ENCODE peak calls at places on chromosomes 16 and 17, in four cellular contexts. O is hepatocyte, E is natural killer cell, T is MM.1S. L is an unnamed sample.

GRCh38 chr16:82007189-82007588 is 4.1 kb downstream of the SDR42E1 start:
- DNase-seq in O (no peak), T (no peak), E (no peak), L (no peak)

GRCh38 chr16:61057635-61058034 is 978.6 kb downstream of the CDH8 start:
- DNase-seq in E (no peak), O (no peak), T (no peak), L (no peak)

GRCh38 chr16:67110136-67110847 is 551 bp downstream of the PHAF1 start:
- DNase-seq in T (no peak), O (peak), E (no peak), L (no peak)

GRCh38 chr17:48871551-48872351 is 20.8 kb upstream of the ATP5MC1 start:
- DNase-seq in E (no peak), T (no peak), O (peak), L (no peak)

GRCh38 chr17:1883536-1883935 is 53.7 kb downstream of the RPA1 start:
- DNase-seq in O (no peak), T (no peak), E (no peak), L (no peak)

GRCh38 chr16:58128721-58129096 is 472 bp downstream of the CFAP20 start:
- DNase-seq in T (peak), E (peak), O (peak), L (peak)

GRCh38 chr17:12815642-12816141 is 26.4 kb downstream of the ARHGAP44 start:
- DNase-seq in O (no peak), E (no peak), T (no peak), L (no peak)

GRCh38 chr17:42159796-42160551 is 5.2 kb upstream of the RAB5C start:
- DNase-seq in O (no peak), E (no peak), T (no peak), L (no peak)

GRCh38 chr16:81514568-81515258 is 70.1 kb downstream of the CMIP start:
- DNase-seq in O (no peak), E (no peak), T (no peak), L (no peak)

GRCh38 chr16:71568541-71568940 is 8.4 kb downstream of the TAT start:
- DNase-seq in E (no peak), T (no peak), O (no peak), L (no peak)

GRCh38 chr16:21727344-21727743 is 63.6 kb downstream of the OTOA start:
- DNase-seq in O (no peak), E (no peak), T (no peak), L (no peak)

GRCh38 chr17:76793775-76794174 is 55.9 kb downstream of the MFSD11 start:
- DNase-seq in O (no peak), T (peak), E (no peak), L (no peak)

GRCh38 chr17:62045517-62045916 is 19.6 kb downstream of the MED13 start:
- DNase-seq in O (no peak), T (peak), E (no peak), L (no peak)

GRCh38 chr17:44602390-44602789 is 45.1 kb downstream of the FZD2 start:
- DNase-seq in E (no peak), O (no peak), T (no peak), L (no peak)

GRCh38 chr16:86198201-86199118 is 299.5 kb downstream of the IRF8 start:
- DNase-seq in O (no peak), E (no peak), T (no peak), L (no peak)

GRCh38 chr17:82892869-82893565 is 53.2 kb upstream of the ZNF750 start:
- DNase-seq in T (no peak), O (no peak), E (peak), L (no peak)

GRCh38 chr17:35257080-35257701 is 14.3 kb downstream of the SLFN5 start:
- DNase-seq in T (no peak), O (no peak), E (no peak), L (no peak)

GRCh38 chr17:4492762-4493561 is 5.7 kb upstream of the SPNS2 start:
- DNase-seq in E (no peak), O (peak), T (peak), L (peak)

GRCh38 chr16:69340095-69340644 is 598 bp downstream of the NIP7 start:
- DNase-seq in O (no peak), T (peak), E (no peak), L (no peak)

GRCh38 chr16:57591086-57591869 is 37.2 kb upstream of the ADGRG1 start:
- DNase-seq in E (peak), O (peak), T (peak), L (peak)

GRCh38 chr17:17235212-17236174 is 1.5 kb downstream of the FLCN start:
- DNase-seq in E (no peak), O (peak), T (no peak), L (no peak)

GRCh38 chr17:61454095-61454931 is 2.1 kb downstream of the TBX4 start:
- DNase-seq in T (no peak), E (no peak), O (no peak), L (no peak)

GRCh38 chr17:2688351-2689342 is 22.9 kb downstream of the CLUH start:
- DNase-seq in E (no peak), O (peak), T (no peak), L (peak)

GRCh38 chr16:87407511-87408112 is 15.5 kb downstream of the MAP1LC3B start:
- DNase-seq in T (peak), O (no peak), E (no peak), L (no peak)

GRCh38 chr16:57054338-57054737 is 38.0 kb upstream of the CPNE2 start:
- DNase-seq in O (no peak), T (no peak), E (no peak), L (no peak)

GRCh38 chr16:46972429-46972970 is 974 bp downstream of the DNAJA2 start:
- DNase-seq in T (peak), E (no peak), O (peak), L (no peak)

GRCh38 chr17:30332057-30332542 is 1.8 kb downstream of the TMIGD1 start:
- DNase-seq in E (no peak), O (peak), T (peak), L (no peak)

GRCh38 chr17:58315750-58316149 is 12.8 kb downstream of the TSPOAP1 start:
- DNase-seq in O (no peak), E (no peak), T (no peak), L (no peak)

GRCh38 chr17:32558328-32558955 is 71.6 kb downstream of the CDK5R1 start:
- DNase-seq in T (no peak), O (no peak), E (no peak), L (no peak)

GRCh38 chr16:62225675-62226074 is 189.4 kb upstream of the CDH8 start:
- DNase-seq in E (no peak), T (peak), O (peak), L (peak)

GRCh38 chr16:49647673-49648072 is 208.2 kb downstream of the ZNF423 start:
- DNase-seq in O (no peak), E (no peak), T (no peak), L (no peak)
- TF ChIP-seq CTCF in O (no peak), E (no peak), T (no peak), L (no peak)

GRCh38 chr17:80840011-80840410 is 151.6 kb upstream of the CHMP6 start:
- DNase-seq in T (no peak), O (no peak), E (no peak), L (no peak)
- TF ChIP-seq CTCF in T (no peak), O (no peak), E (no peak), L (no peak)

GRCh38 chr16:88790312-88791150 is 5.5 kb upstream of the PIEZO1 start:
- DNase-seq in E (no peak), O (no peak), T (peak), L (no peak)
- TF ChIP-seq CTCF in E (no peak), O (no peak), T (no peak), L (no peak)

GRCh38 chr17:9837551-9838471 is 12.1 kb downstream of the GLP2R start:
- DNase-seq in O (peak), E (no peak), T (no peak), L (no peak)

GRCh38 chr17:9843152-9844010 is 17.7 kb downstream of the GLP2R start:
- DNase-seq in O (no peak), E (no peak), T (no peak), L (no peak)

GRCh38 chr17:9842057-9842758 is 16.5 kb downstream of the GLP2R start:
- DNase-seq in E (no peak), T (no peak), O (peak), L (no peak)

GRCh38 chr17:9844153-9844552 is 18.4 kb downstream of the GLP2R start:
- DNase-seq in O (no peak), E (no peak), T (no peak), L (no peak)

GRCh38 chr17:9839433-9839832 is 13.7 kb downstream of the GLP2R start:
- DNase-seq in T (no peak), O (no peak), E (no peak), L (no peak)
- TF ChIP-seq CTCF in T (no peak), O (no peak), E (no peak), L (peak)

GRCh38 chr16:68162413-68162812 is 73.5 kb downstream of the ESRP2 start:
- DNase-seq in O (no peak), E (no peak), T (no peak), L (no peak)
- TF ChIP-seq CTCF in O (no peak), E (no peak), T (no peak), L (no peak)

GRCh38 chr16:1494711-1495110 is 1.6 kb downstream of the TELO2 start:
- DNase-seq in O (no peak), E (no peak), T (no peak), L (no peak)

GRCh38 chr16:1493746-1494094 is 560 bp downstream of the TELO2 start:
- DNase-seq in O (peak), T (peak), E (no peak), L (no peak)

GRCh38 chr16:1492082-1492922 is 858 bp upstream of the TELO2 start:
- DNase-seq in O (no peak), T (no peak), E (no peak), L (no peak)

GRCh38 chr16:1494129-1494640 is 1.0 kb downstream of the TELO2 start:
- DNase-seq in T (no peak), E (no peak), O (peak), L (no peak)

GRCh38 chr16:1492923-1493745 is at the start of gene TELO2:
- DNase-seq in E (peak), T (peak), O (peak), L (peak)
- TF ChIP-seq CTCF in E (no peak), T (no peak), O (no peak), L (no peak)